ENCODE peak calls at places on chromosomes 12 and 14, in ten cellular contexts. R is brain microvascular endothelial cell, O is heart right ventricle, L is fibroblast of the aortic adventitia, U is thyroid gland, I is fibroblast of lung, X is testis, C is endothelial cell, Q is MCF 10A, H is B cell. M is an unnamed sample.

GRCh38 chr12:111359914-111360276 is 9.0 kb downstream of the PHETA1 start:
- DNase-seq in R (no peak), O (no peak), L (no peak), U (no peak), I (no peak), X (no peak), C (no peak), Q (no peak), H (no peak), M (no peak)

GRCh38 chr12:81000831-81001230 is 63.1 kb upstream of the LIN7A start:
- DNase-seq in R (no peak), O (no peak), L (no peak), U (no peak), I (no peak), X (no peak), C (no peak), Q (no peak), H (no peak), M (no peak)

GRCh38 chr12:18864900-18865561 is 127.1 kb downstream of the CAPZA3 start:
- DNase-seq in R (peak), O (no peak), L (peak), U (no peak), I (peak), X (no peak), C (no peak), Q (peak), H (no peak), M (no peak)

GRCh38 chr14:59831121-59831730 is 39.4 kb downstream of the RTN1 start:
- DNase-seq in R (no peak), O (no peak), L (no peak), U (no peak), I (no peak), X (no peak), C (no peak), Q (no peak), H (no peak), M (no peak)

GRCh38 chr12:7588703-7589329 is 76.9 kb downstream of the APOBEC1 start:
- DNase-seq in R (peak), O (no peak), L (peak), U (peak), I (peak), X (peak), C (peak), Q (peak), H (no peak), M (peak)

GRCh38 chr14:71324767-71325272 is 417.6 kb downstream of the PCNX1 start:
- DNase-seq in R (peak), O (no peak), L (no peak), U (no peak), I (no peak), X (no peak), C (peak), Q (peak), H (peak), M (peak)

GRCh38 chr12:68158427-68158826 is 1.1 kb downstream of the IFNG start:
- DNase-seq in R (peak), O (no peak), L (peak), U (no peak), I (no peak), X (no peak), C (peak), Q (peak), H (no peak), M (peak)

GRCh38 chr14:44897844-44898151 is 63.9 kb downstream of the KLHL28 start:
- DNase-seq in R (no peak), O (no peak), L (peak), U (no peak), I (peak), X (no peak), C (no peak), Q (peak), H (no peak), M (no peak)

GRCh38 chr12:109931143-109931542 is 31.1 kb downstream of the TCHP start:
- DNase-seq in R (no peak), O (no peak), L (no peak), U (no peak), I (no peak), X (no peak), C (no peak), Q (no peak), H (no peak), M (no peak)

GRCh38 chr14:24219080-24219479 is 3.2 kb upstream of the MDP1 start:
- DNase-seq in R (no peak), O (no peak), L (no peak), U (no peak), I (no peak), X (no peak), C (no peak), Q (no peak), H (no peak), M (no peak)

DNA sequence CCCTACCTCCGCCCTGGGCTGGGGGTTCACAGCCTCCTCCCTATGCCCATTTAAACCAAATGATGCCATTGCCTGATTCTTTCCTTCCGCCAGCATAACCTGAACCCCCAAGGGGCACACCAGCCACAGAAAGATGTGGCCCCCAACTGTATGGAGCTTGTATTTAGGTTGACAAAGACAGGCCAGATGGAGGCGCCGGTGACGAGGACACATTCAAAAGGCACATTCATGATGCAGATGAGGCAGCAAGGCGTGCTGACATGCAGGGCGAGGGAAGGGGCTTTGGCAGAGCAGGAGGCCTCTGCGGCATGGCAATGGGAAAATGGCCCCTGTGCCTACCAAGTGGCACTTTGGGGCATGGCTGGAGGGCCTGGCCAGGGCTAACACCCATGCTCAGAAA is 112.2 kb downstream of the RFLNA start:
- DNase-seq in R (no peak), O (no peak), L (no peak), U (no peak), I (no peak), X (no peak), C (no peak), Q (no peak), H (no peak), M (no peak)
- TF ChIP-seq CTCF in R (no peak), O (no peak), L (no peak), U (no peak), I (no peak), X (no peak), C (no peak), Q (no peak), H (no peak), M (peak)

GRCh38 chr12:48851883-48852733 is at the start of gene DDX23:
- DNase-seq in R (peak), O (peak), L (peak), U (peak), I (peak), X (peak), C (peak), Q (peak), H (peak), M (peak)
- TF ChIP-seq CTCF in R (no peak), O (no peak), L (no peak), U (peak), I (no peak), X (no peak), C (no peak), Q (no peak), H (no peak), M (no peak)

DNA sequence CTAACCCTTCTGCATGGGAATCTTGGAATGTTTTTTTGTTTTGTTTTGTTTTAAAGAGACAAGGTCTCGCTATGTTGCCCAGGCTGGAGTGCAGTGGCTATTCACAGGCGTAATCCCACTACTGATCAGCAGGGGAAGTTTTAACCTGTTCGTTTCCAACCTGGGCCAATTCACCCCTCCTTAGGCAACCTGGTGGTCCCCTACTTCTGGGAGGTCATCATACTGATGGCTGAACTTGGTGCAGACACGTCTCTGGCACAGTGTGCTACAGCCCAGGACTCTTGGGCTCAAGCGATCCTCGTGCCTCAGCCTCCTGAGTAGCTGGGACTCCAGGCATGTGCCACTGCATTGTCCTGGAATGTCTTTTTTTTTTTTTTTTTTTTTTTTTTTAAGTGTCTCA is 48.9 kb upstream of the ISM2 start:
- DNase-seq in R (no peak), O (no peak), L (no peak), U (no peak), I (no peak), X (no peak), C (peak), Q (no peak), H (no peak), M (no peak)
- TF ChIP-seq CTCF in R (peak), O (no peak), L (peak), U (no peak), I (peak), X (no peak), C (no peak), Q (peak), H (peak), M (peak)

DNA sequence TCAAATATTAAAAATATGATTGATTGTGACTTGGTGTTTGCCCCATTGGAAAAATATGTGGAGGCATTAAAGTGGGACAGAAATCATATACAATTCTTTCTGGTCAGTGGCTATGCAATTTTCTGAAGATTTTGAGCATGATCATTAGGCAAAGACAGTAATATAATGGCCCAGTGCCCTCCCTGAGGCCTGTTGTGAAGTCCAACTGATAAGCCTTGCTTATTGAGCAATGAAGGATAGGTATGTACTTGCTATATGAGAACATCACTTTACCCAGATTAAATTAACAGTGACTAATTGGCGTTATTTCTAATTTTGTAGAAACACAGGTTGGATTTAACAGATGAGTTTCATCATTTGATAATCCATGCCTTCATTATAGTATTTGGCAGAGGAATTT is 57.1 kb downstream of the NKX2-1 start:
- DNase-seq in R (no peak), O (no peak), L (no peak), U (no peak), I (no peak), X (no peak), C (no peak), Q (no peak), H (no peak), M (no peak)
- TF ChIP-seq CTCF in R (no peak), O (no peak), L (no peak), U (no peak), I (no peak), X (no peak), C (no peak), Q (no peak), H (no peak), M (no peak)

GRCh38 chr14:64745511-64746041 is 41.4 kb downstream of the PLEKHG3 start:
- DNase-seq in R (peak), O (no peak), L (peak), U (peak), I (peak), X (no peak), C (no peak), Q (no peak), H (no peak), M (no peak)
- TF ChIP-seq CTCF in R (peak), O (peak), L (peak), U (no peak), I (no peak), X (no peak), C (no peak), Q (no peak), H (no peak), M (no peak)

M was measured in OCI-LY7.